ENCODE peak calls at places on chromosomes 7 and 10, in seven cellular contexts. L, Q, C, P, S, T and O are unnamed samples.

GRCh38 chr10:70474780-70475179 is 3.8 kb upstream of the PALD1 start:
- DNase-seq in T (no peak), P (no peak), L (no peak), S (no peak), Q (no peak), C (no peak), O (no peak)

GRCh38 chr7:107659666-107660065 is 962 bp upstream of the SLC26A4 start:
- DNase-seq in Q (peak; percentile 77), S (no peak), T (peak; percentile 36), P (no peak), L (peak; percentile 74), C (peak; percentile 90), O (peak; percentile 82)

GRCh38 chr10:91613411-91614253 is 19.2 kb downstream of the PPP1R3C start:
- DNase-seq in C (peak; percentile 98), T (peak; percentile 89), P (no peak), L (peak; percentile 95), Q (peak; percentile 98), S (no peak), O (peak; percentile 77)

GRCh38 chr10:124721295-124722052 is 22.7 kb downstream of the FAM53B start:
- DNase-seq in Q (no peak), L (no peak), T (no peak), C (no peak), S (no peak), P (peak; percentile 38), O (no peak)

GRCh38 chr7:141362580-141363435 is 188.4 kb upstream of the AGK start:
- DNase-seq in S (no peak), C (peak; percentile 76), L (peak; percentile 88), T (no peak), Q (peak; percentile 75), P (no peak), O (peak; percentile 71)

GRCh38 chr7:102912742-102913141 is at the start of gene LRRC17:
- DNase-seq in T (peak; percentile 93), C (peak; percentile 94), S (no peak), L (peak; percentile 97), P (no peak), Q (peak; percentile 96), O (peak; percentile 94)

GRCh38 chr7:84642611-84643010 is 448.0 kb upstream of the SEMA3A start:
- DNase-seq in S (no peak), Q (no peak), T (no peak), P (no peak), C (no peak), L (no peak), O (no peak)

GRCh38 chr10:122280156-122280555 is 9.1 kb downstream of the BTBD16 start:
- DNase-seq in Q (no peak), P (no peak), T (no peak), C (no peak), S (no peak), L (no peak), O (no peak)

GRCh38 chr7:4882169-4882741 is 1.3 kb downstream of the RADIL start:
- DNase-seq in S (peak; percentile 67), P (peak; percentile 30), C (peak; percentile 87), T (no peak), L (peak; percentile 69), Q (peak; percentile 72), O (peak; percentile 72)

GRCh38 chr7:140683657-140684056 is 10.9 kb downstream of the ADCK2 start:
- DNase-seq in P (no peak), L (no peak), C (no peak), Q (no peak), T (no peak), S (no peak), O (no peak)

GRCh38 chr7:131603932-131604331 is 47.5 kb upstream of the PODXL start:
- DNase-seq in P (no peak), L (no peak), S (no peak), Q (no peak), C (no peak), T (no peak), O (no peak)

GRCh38 chr7:82593780-82594179 is 150.2 kb upstream of the CACNA2D1 start:
- DNase-seq in P (no peak), Q (no peak), L (no peak), T (no peak), C (no peak), S (no peak), O (no peak)

GRCh38 chr10:78904196-78904595 is 164.6 kb upstream of the ZMIZ1 start:
- DNase-seq in S (no peak), Q (no peak), T (no peak), P (peak; percentile 6), C (no peak), L (no peak), O (no peak)

GRCh38 chr7:87534072-87534471 is 58.6 kb upstream of the ABCB4 start:
- DNase-seq in C (no peak), Q (no peak), S (no peak), L (no peak), P (no peak), T (no peak), O (no peak)

GRCh38 chr10:31099664-31100063 is 68.0 kb upstream of the ZNF438 start:
- DNase-seq in T (no peak), Q (no peak), S (no peak), L (peak; percentile 60), C (no peak), P (peak; percentile 67), O (no peak)

GRCh38 chr10:17265468-17265867 is 37.4 kb downstream of the VIM start:
- DNase-seq in P (no peak), L (no peak), T (no peak), C (no peak), S (no peak), Q (no peak), O (no peak)

GRCh38 chr7:17185690-17186070 is 112.8 kb upstream of the AHR start:
- DNase-seq in S (no peak), Q (peak; percentile 64), C (peak; percentile 82), P (no peak), T (peak; percentile 7), L (peak; percentile 87), O (peak; percentile 66)

GRCh38 chr7:17184805-17185689 is 113.4 kb upstream of the AHR start:
- DNase-seq in L (peak; percentile 12), S (no peak), T (no peak), C (peak; percentile 73), P (no peak), Q (no peak), O (peak; percentile 11)

GRCh38 chr7:17181482-17181881 is 117.0 kb upstream of the AHR start:
- DNase-seq in C (no peak), T (no peak), S (no peak), L (no peak), P (no peak), Q (no peak), O (no peak)

GRCh38 chr7:17183630-17184328 is 114.7 kb upstream of the AHR start:
- DNase-seq in C (peak; percentile 75), Q (no peak), T (no peak), S (no peak), P (no peak), L (peak; percentile 29), O (peak; percentile 7)

GRCh38 chr7:17186745-17187144 is 111.7 kb upstream of the AHR start:
- DNase-seq in L (no peak), C (no peak), S (no peak), T (no peak), P (no peak), Q (no peak), O (no peak)
- TF ChIP-seq CTCF in L (no peak), C (no peak), S (no peak), T (no peak), P (no peak), Q (no peak), O (no peak)

GRCh38 chr10:15430969-15431791 is 60.1 kb upstream of the FAM171A1 start:
- DNase-seq in P (no peak), Q (no peak), L (no peak), T (no peak), C (no peak), S (no peak), O (no peak)

GRCh38 chr10:15439381-15439837 is 68.3 kb upstream of the FAM171A1 start:
- DNase-seq in Q (peak; percentile 41), P (no peak), C (peak; percentile 95), T (no peak), L (peak; percentile 85), S (peak; percentile 63), O (peak; percentile 76)

GRCh38 chr10:15436696-15437095 is 65.6 kb upstream of the FAM171A1 start:
- DNase-seq in L (peak; percentile 78), Q (peak; percentile 56), T (no peak), S (no peak), C (peak; percentile 54), P (no peak), O (no peak)

DNA sequence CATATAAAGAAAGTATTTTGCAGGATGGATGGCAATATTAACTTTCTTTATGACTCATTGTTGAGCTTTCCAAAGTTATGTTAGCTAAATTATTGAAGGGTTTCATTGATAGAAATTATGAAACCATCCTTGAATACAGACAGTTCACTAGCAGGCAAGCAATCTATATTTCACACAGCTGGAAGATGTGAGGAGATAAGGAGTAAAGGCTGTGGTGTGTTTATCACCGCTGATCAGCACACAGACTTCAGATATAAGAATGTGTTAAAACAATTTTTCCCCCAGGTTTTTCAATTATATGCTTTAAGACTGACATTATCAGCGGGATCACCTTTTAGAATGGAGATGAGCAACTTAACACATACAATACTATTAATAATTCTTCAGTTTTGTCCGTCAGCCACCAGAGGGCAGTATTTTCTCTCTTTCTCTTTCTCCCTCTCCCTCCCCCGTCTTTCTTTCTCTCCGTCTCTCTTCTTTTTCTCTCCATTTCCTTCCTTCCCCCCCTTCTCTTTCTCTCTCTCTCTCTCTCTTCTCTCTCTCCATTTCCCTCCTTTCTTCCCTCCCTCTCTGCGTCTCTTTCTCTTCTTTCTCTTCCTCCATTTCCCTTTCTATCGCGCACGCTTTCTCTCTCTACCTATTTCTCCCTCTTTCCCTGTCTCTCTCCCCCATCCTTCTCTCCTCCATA is 62.9 kb upstream of the FAM171A1 start:
- DNase-seq in P (peak; percentile 47), T (peak; percentile 36), L (peak; percentile 71), C (peak; percentile 82), Q (peak; percentile 45), S (no peak), O (peak; percentile 73)
- H3K4me3 ChIP-seq in P (no peak overlapping the region), T (peak overlapping the region; percentile 56), L (peak overlapping the region; percentile 41), C (peak overlapping the region; percentile 63), Q (peak overlapping the region; percentile 38), S (peak overlapping the region; percentile 22), O (peak overlapping the region; percentile 56)

GRCh38 chr7:47580175-47580701 is 1.7 kb downstream of the TNS3 start:
- DNase-seq in S (no peak), P (peak; percentile 82), Q (no peak), L (no peak), T (no peak), C (peak; percentile 38), O (peak; percentile 50)
- TF ChIP-seq CTCF in S (no peak), P (no peak), Q (no peak), L (no peak), T (no peak), C (no peak), O (no peak)

DNA sequence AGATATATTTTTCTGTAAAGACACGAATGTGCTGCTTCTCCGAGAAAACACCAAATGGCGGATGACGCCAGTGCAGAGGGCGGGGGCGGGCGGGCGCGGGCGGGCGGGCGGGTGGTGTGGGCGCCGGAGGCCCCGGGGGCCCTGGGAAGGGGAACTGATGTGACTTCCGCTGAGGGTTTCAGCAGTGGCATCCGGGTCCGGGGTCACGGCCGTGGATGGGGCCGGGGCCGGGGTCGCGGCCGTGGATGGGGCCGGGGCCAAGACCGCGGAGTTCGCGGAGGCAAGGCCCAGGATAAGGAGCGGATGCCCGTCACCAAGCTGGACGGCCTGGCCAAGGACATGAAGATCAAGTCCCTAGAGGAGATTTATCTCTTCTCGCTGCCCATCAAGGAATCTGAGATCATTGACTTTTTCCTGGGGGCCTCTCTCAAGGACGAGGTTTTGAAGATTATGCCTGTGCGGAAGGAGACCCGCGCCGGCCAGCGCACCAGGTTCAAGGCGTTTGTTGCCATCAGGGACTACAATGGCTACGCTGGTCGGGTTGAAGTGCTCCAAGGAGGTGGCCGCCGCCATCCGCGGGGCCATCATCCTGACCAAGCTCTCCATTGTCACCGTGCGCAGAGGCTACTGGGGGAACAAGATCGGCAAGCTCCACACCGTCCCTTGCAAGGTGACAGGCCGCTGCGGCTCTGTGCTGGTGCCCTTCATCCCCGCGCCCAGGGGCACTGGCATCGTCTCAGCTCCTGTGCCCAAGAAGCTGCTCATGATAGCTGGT is 20.3 kb upstream of the IGF2BP3 start:
- DNase-seq in C (peak; percentile 34), S (peak; percentile 48), T (no peak), Q (no peak), L (peak; percentile 39), P (peak; percentile 32), O (peak; percentile 38)
- H3K4me3 ChIP-seq in C (peak overlapping the region; percentile 58), S (peak overlapping the region; percentile 48), T (peak overlapping the region; percentile 46), Q (peak overlapping the region; percentile 53), L (peak overlapping the region; percentile 39), P (peak overlapping the region; percentile 33), O (peak overlapping the region; percentile 50)